ENCODE peak calls at places on chromosomes 12 and 14, in eight cellular contexts. Z is tibial artery, V is IMR-90, E is type B pancreatic cell, X is fibroblast of mammary gland, F is mammary epithelial cell, J is WTC11, B is epithelial cell of proximal tubule. O is an unnamed sample.

GRCh38 chr12:14664434-14665023 is 31.9 kb downstream of the GUCY2C start:
- DNase-seq in Z (no peak), X (peak), J (no peak), F (peak), B (peak), V (peak), E (no peak), O (no peak)

GRCh38 chr14:95695051-95695450 is 8.8 kb downstream of the TCL1B start:
- DNase-seq in X (no peak), J (no peak), B (no peak), F (no peak), Z (no peak), E (peak), V (no peak), O (no peak)

GRCh38 chr12:92582466-92582865 is 120.3 kb upstream of the PLEKHG7 start:
- DNase-seq in E (no peak), J (no peak), V (no peak), Z (no peak), F (no peak), X (no peak), B (no peak), O (no peak)

GRCh38 chr12:12870454-12870853 is 20.9 kb upstream of the GPRC5A start:
- DNase-seq in Z (no peak), J (no peak), B (peak), X (peak), F (peak), V (peak), E (no peak), O (no peak)

GRCh38 chr12:20415641-20416040 is 47.3 kb downstream of the PDE3A start:
- DNase-seq in X (peak), V (no peak), Z (no peak), F (no peak), B (no peak), J (no peak), E (no peak), O (no peak)

GRCh38 chr12:86663691-86664090 is 407.5 kb upstream of the MGAT4C start:
- DNase-seq in E (no peak), B (no peak), X (no peak), Z (no peak), F (no peak), J (no peak), V (no peak), O (no peak)

GRCh38 chr12:112386726-112387125 is 4.5 kb upstream of the HECTD4 start:
- DNase-seq in Z (peak), E (no peak), V (peak), B (no peak), X (peak), F (no peak), J (no peak), O (no peak)

GRCh38 chr12:51186465-51186864 is 13.5 kb upstream of the TFCP2 start:
- DNase-seq in E (no peak), V (no peak), Z (no peak), J (no peak), X (no peak), F (no peak), B (no peak), O (no peak)

GRCh38 chr12:43210437-43211197 is 341.4 kb downstream of the ADAMTS20 start:
- DNase-seq in J (no peak), V (peak), E (no peak), Z (no peak), X (peak), B (no peak), F (peak), O (no peak)

GRCh38 chr14:37142835-37143499 is 29.4 kb downstream of the SLC25A21 start:
- DNase-seq in F (peak), E (no peak), V (peak), J (no peak), X (peak), Z (no peak), B (no peak), O (no peak)

GRCh38 chr12:100163416-100164152 is 20.9 kb upstream of the BLTP3B start:
- DNase-seq in Z (peak), E (peak), J (peak), X (peak), F (peak), V (peak), B (no peak), O (peak)

GRCh38 chr12:68428211-68428610 is 96.0 kb upstream of the MDM1 start:
- DNase-seq in E (no peak), J (no peak), B (no peak), F (no peak), X (no peak), V (no peak), Z (no peak), O (no peak)

GRCh38 chr12:96493101-96493500 is 3.7 kb downstream of the CFAP54 start:
- DNase-seq in B (no peak), F (peak), E (no peak), X (peak), Z (no peak), V (peak), J (no peak), O (no peak)

GRCh38 chr12:56521590-56522371 is at the start of gene RBMS2:
- DNase-seq in V (peak), Z (peak), E (peak), F (peak), B (peak), J (peak), X (peak), O (peak)

GRCh38 chr14:76986261-76986565 is 42.3 kb downstream of the IRF2BPL start:
- DNase-seq in B (no peak), F (no peak), E (no peak), X (no peak), V (no peak), Z (no peak), J (no peak), O (no peak)

GRCh38 chr12:57637364-57637763 is 4.4 kb upstream of the B4GALNT1 start:
- DNase-seq in F (no peak), X (no peak), J (no peak), V (no peak), E (no peak), Z (no peak), B (no peak), O (no peak)

GRCh38 chr12:109386079-109386473 is 38.4 kb downstream of the MYO1H start:
- DNase-seq in F (no peak), X (no peak), E (no peak), B (no peak), J (no peak), Z (no peak), V (no peak), O (no peak)

GRCh38 chr12:92208613-92209121 is 63.0 kb upstream of the BTG1 start:
- DNase-seq in X (peak), E (no peak), Z (no peak), B (peak), V (peak), F (peak), J (no peak), O (no peak)

GRCh38 chr12:25957898-25958253 is 606 bp upstream of the RASSF8 start:
- DNase-seq in B (no peak), F (peak), J (no peak), X (peak), Z (peak), V (peak), E (no peak), O (no peak)

GRCh38 chr12:112848338-112848715 is 56.8 kb downstream of the RPH3A start:
- DNase-seq in J (no peak), Z (no peak), F (no peak), V (no peak), E (peak), B (no peak), X (no peak), O (no peak)

GRCh38 chr12:32240833-32241232 is 134.2 kb downstream of the BICD1 start:
- DNase-seq in V (peak), Z (no peak), E (no peak), X (peak), B (no peak), F (peak), J (no peak), O (no peak)

GRCh38 chr12:57549909-57550627 is at the start of gene KIF5A:
- DNase-seq in B (no peak), Z (no peak), F (no peak), V (no peak), X (no peak), J (peak), E (no peak), O (no peak)

GRCh38 chr12:108156717-108157116 is 27.6 kb downstream of the WSCD2 start:
- DNase-seq in F (peak), Z (no peak), X (no peak), E (no peak), J (no peak), V (no peak), B (no peak), O (no peak)

GRCh38 chr14:21201732-21202462 is 46.0 kb upstream of the OR5AU1 start:
- DNase-seq in F (no peak), Z (no peak), B (no peak), V (no peak), E (no peak), J (no peak), X (no peak), O (no peak)

GRCh38 chr12:91577586-91578539 is 395.2 kb upstream of the DCN start:
- DNase-seq in J (no peak), Z (no peak), F (peak), B (no peak), E (no peak), X (peak), V (peak), O (no peak)

GRCh38 chr14:38469156-38469555 is 213.3 kb upstream of the CLEC14A start:
- DNase-seq in V (peak), X (peak), J (no peak), B (no peak), E (no peak), Z (no peak), F (no peak), O (no peak)

GRCh38 chr14:56005580-56006053 is 112.6 kb upstream of the PELI2 start:
- DNase-seq in B (no peak), V (peak), X (peak), Z (no peak), J (no peak), F (no peak), E (no peak), O (no peak)

GRCh38 chr12:80222261-80222660 is 122.9 kb downstream of the OTOGL start:
- DNase-seq in E (no peak), Z (no peak), J (no peak), X (no peak), F (no peak), V (peak), B (no peak), O (no peak)

GRCh38 chr12:59030415-59030814 is 110.1 kb upstream of the LRIG3 start:
- DNase-seq in F (no peak), X (no peak), V (no peak), E (no peak), B (no peak), Z (no peak), J (no peak), O (peak)

GRCh38 chr12:132610051-132610759 is at the start of gene LRCOL1:
- DNase-seq in E (no peak), X (peak), F (peak), Z (no peak), J (no peak), V (peak), B (no peak), O (peak)

GRCh38 chr14:90606434-90606833 is 209.6 kb downstream of the CALM1 start:
- DNase-seq in X (no peak), J (no peak), B (no peak), E (no peak), F (no peak), Z (no peak), V (no peak), O (no peak)

GRCh38 chr12:43100231-43100630 is 451.8 kb downstream of the ADAMTS20 start:
- DNase-seq in F (no peak), Z (no peak), X (no peak), V (no peak), B (no peak), J (no peak), E (no peak), O (no peak)

GRCh38 chr12:98137278-98137677 is 378.1 kb upstream of the TMPO start:
- DNase-seq in X (no peak), Z (no peak), F (no peak), J (no peak), V (no peak), B (no peak), E (no peak), O (no peak)

DNA sequence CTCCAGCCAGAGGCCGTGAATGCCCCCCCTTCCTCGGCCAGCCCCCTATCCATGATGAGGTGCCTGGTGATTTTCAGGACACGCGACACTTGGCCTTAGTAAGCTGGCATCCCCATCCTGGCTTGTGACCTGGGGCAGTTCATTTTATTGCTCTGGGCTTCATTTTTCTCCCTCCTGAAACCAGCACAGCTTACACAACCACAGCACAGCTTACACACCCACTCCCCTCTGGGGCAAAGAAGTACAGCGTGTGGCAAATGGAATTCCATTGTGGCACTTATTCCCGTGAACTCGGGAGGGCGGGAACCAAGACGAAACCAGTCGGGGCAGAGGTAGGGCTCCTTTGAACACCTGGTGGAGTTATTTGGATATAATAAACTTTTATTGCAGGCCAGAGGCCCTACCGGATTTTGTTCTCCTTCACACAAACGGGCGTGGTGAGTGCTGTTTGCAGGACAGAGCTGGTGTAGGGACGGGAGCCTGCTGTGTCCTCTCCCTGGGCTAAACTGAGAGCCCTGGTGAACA is 29.1 kb downstream of the CD9 start:
- DNase-seq in J (no peak), B (no peak), F (peak), V (no peak), Z (peak), X (no peak), E (no peak), O (peak)
- TF ChIP-seq CTCF in J (no peak), B (no peak), F (no peak), V (no peak), Z (no peak), X (no peak), E (no peak), O (no peak)

GRCh38 chr14:99047436-99048110 is 224.4 kb downstream of the BCL11B start:
- DNase-seq in V (no peak), F (peak), J (no peak), B (no peak), E (no peak), X (no peak), Z (no peak), O (no peak)

GRCh38 chr14:99055019-99055418 is 217.0 kb downstream of the BCL11B start:
- DNase-seq in X (no peak), B (no peak), J (no peak), E (no peak), F (peak), Z (no peak), V (no peak), O (no peak)

GRCh38 chr14:99050309-99050708 is 221.7 kb downstream of the BCL11B start:
- DNase-seq in B (no peak), F (no peak), V (no peak), X (no peak), J (no peak), E (no peak), Z (no peak), O (no peak)

GRCh38 chr14:99055816-99056215 is 216.2 kb downstream of the BCL11B start:
- DNase-seq in F (no peak), X (no peak), V (no peak), E (no peak), B (no peak), Z (no peak), J (no peak), O (peak)

DNA sequence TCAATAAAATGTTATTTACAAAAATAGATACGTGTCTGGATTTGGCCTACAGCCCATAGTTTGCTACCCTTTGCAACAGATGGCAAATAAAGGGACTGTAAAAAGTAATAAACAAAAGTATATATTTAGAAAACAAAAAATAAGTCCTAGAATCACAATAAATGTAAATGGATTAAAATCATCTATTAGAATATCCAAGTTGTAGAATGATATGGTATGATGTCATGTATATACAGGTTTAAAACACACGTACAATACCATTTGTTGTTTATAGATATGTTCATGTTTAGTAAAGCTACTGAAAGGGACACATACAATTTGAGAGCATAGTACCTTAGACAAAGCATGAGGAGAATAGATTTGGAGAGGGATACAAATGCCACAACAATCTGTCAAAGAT is 219.5 kb downstream of the BCL11B start:
- DNase-seq in X (no peak), B (no peak), E (no peak), F (no peak), V (no peak), Z (no peak), J (no peak), O (no peak)
- TF ChIP-seq CTCF in X (no peak), B (no peak), E (no peak), F (no peak), V (no peak), Z (no peak), J (no peak), O (no peak)

GRCh38 chr12:30807695-30808034 is 52.9 kb upstream of the CAPRIN2 start:
- DNase-seq in Z (no peak), V (no peak), E (no peak), F (no peak), J (no peak), X (no peak), B (no peak), O (no peak)
- TF ChIP-seq CTCF in Z (no peak), V (no peak), E (peak), F (no peak), J (no peak), X (no peak), B (no peak), O (no peak)

DNA sequence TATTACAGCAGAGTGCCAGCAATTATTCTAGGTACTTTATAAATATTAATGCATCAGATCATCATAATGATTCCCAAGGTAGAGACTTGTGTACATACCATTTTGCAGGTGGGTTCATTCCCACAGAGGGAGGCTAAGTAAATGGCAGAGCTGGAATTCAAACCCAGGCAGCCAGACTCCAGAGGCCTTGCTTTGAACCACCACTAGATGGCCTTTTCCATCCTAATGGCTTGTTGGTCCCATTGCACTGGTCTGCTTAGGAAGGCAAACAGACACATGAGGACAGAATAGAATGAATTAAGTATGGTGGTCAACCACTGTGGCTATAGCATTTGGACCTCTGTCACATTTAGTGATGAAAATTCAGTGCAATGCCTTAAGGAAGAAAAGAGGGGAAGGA is 158.7 kb downstream of the METTL25 start:
- DNase-seq in B (no peak), V (peak), X (peak), J (peak), F (peak), E (no peak), Z (no peak), O (no peak)
- TF ChIP-seq CTCF in B (peak), V (peak), X (peak), J (peak), F (peak), E (peak), Z (no peak), O (no peak)